ENCODE peak calls at places on chromosomes 1 and 21, in nine cellular contexts. N is neural progenitor cell, S is body of pancreas, W is thoracic aorta, K is neuronal stem cell, V is GM12878, F is GM23338, J is aorta, R is prostate gland. H is an unnamed sample. For H3K4me1, H3K36me3 and H3K27me3, the result is how much of the 10 kb centered on the place peaks cover.

GRCh38 chr1:20705356-20705755 is 12.5 kb downstream of the KIF17 start:
- DNase-seq in R (no peak), J (no peak), S (no peak), K (no peak), V (no peak), W (no peak), N (no peak), F (no peak), H (no peak)

GRCh38 chr1:23168079-23168461 is 586 bp downstream of the LUZP1 start:
- DNase-seq in V (no peak), K (no peak), S (peak), W (no peak), R (peak), J (peak), F (no peak), N (no peak), H (peak)

GRCh38 chr1:68585371-68585770 is 88.5 kb upstream of the DEPDC1 start:
- DNase-seq in N (no peak), K (no peak), W (no peak), S (no peak), V (no peak), R (no peak), J (no peak), F (no peak), H (no peak)

GRCh38 chr1:111739984-111740765 is 980 bp upstream of the INKA2 start:
- DNase-seq in N (peak), R (peak), S (peak), V (no peak), F (peak), W (no peak), K (peak), J (peak), H (peak)

GRCh38 chr21:42088148-42088547 is 17.0 kb downstream of the UMODL1 start:
- DNase-seq in F (no peak), W (no peak), K (no peak), R (no peak), N (no peak), S (no peak), V (no peak), J (no peak), H (no peak)

GRCh38 chr1:24992124-24992760 is 62.2 kb upstream of the RUNX3 start:
- DNase-seq in V (no peak), R (no peak), W (no peak), N (no peak), S (no peak), K (no peak), J (no peak), F (no peak), H (no peak)

GRCh38 chr1:167345386-167345733 is 124.7 kb downstream of the POU2F1 start:
- DNase-seq in J (no peak), F (no peak), V (no peak), K (no peak), R (no peak), S (no peak), N (no peak), W (no peak), H (no peak)

GRCh38 chr1:27542463-27543273 is 52.7 kb upstream of the WASF2 start:
- DNase-seq in R (peak), F (no peak), V (no peak), K (no peak), J (no peak), S (peak), N (no peak), W (no peak), H (peak)

GRCh38 chr1:25433389-25434186 is 2.9 kb downstream of the MACO1 start:
- DNase-seq in W (no peak), R (no peak), S (no peak), K (no peak), F (no peak), N (no peak), J (no peak), V (no peak), H (no peak)

GRCh38 chr1:97943354-97943753 is 22.5 kb upstream of the DPYD start:
- DNase-seq in J (no peak), K (no peak), N (no peak), F (no peak), V (no peak), W (no peak), S (no peak), R (no peak), H (no peak)

GRCh38 chr1:78104322-78104721 is 58.6 kb downstream of the GIPC2 start:
- DNase-seq in R (no peak), F (no peak), V (no peak), N (no peak), K (no peak), S (no peak), J (no peak), W (no peak), H (no peak)

GRCh38 chr1:18681423-18681835 is 50.8 kb downstream of the PAX7 start:
- DNase-seq in S (no peak), K (no peak), V (no peak), W (no peak), R (peak), J (no peak), N (peak), F (peak), H (no peak)

GRCh38 chr1:150804671-150805070 is 3.4 kb downstream of the CTSK start:
- DNase-seq in R (no peak), F (no peak), N (no peak), K (no peak), J (no peak), W (no peak), V (no peak), S (no peak), H (no peak)

GRCh38 chr1:11617741-11618140 is 36.5 kb downstream of the FBXO2 start:
- DNase-seq in W (no peak), S (no peak), R (no peak), J (no peak), N (no peak), F (no peak), V (no peak), K (no peak), H (no peak)

GRCh38 chr1:178768423-178768822 is 43.4 kb downstream of the RALGPS2 start:
- DNase-seq in J (no peak), V (no peak), K (peak), S (no peak), F (peak), R (no peak), W (no peak), N (peak), H (no peak)

GRCh38 chr1:216221260-216221700 is 202.0 kb downstream of the USH2A start:
- DNase-seq in R (peak), S (peak), J (no peak), V (peak), K (peak), F (peak), N (peak), W (no peak), H (no peak)

GRCh38 chr1:232033285-232033684 is 406.7 kb downstream of the DISC1 start:
- DNase-seq in R (no peak), V (no peak), N (peak), S (no peak), J (no peak), K (no peak), W (no peak), F (no peak), H (no peak)

GRCh38 chr1:224683981-224684380 is 67.9 kb downstream of the CNIH3 start:
- DNase-seq in K (no peak), W (no peak), R (no peak), F (no peak), V (no peak), N (no peak), J (no peak), S (no peak), H (no peak)

GRCh38 chr1:90220941-90221693 is 226.2 kb downstream of the ZNF326 start:
- DNase-seq in F (no peak), K (no peak), N (no peak), S (no peak), W (no peak), V (no peak), J (no peak), R (no peak), H (no peak)

GRCh38 chr21:16078382-16078781 is 348.6 kb downstream of the USP25 start:
- DNase-seq in K (no peak), W (no peak), S (no peak), J (no peak), R (no peak), V (no peak), N (no peak), F (no peak), H (no peak)

GRCh38 chr1:210299501-210299900 is 29.2 kb upstream of the HHAT start:
- DNase-seq in V (no peak), S (no peak), W (no peak), J (no peak), K (no peak), R (peak), F (no peak), N (no peak), H (no peak)

GRCh38 chr21:14487490-14488432 is 58.4 kb downstream of the SAMSN1 start:
- DNase-seq in F (no peak), V (no peak), W (no peak), J (no peak), K (no peak), N (no peak), R (no peak), S (no peak), H (no peak)

GRCh38 chr1:226547754-226548191 is 791 bp upstream of the STUM start:
- DNase-seq in V (peak), K (peak), N (peak), R (peak), F (peak), J (peak), W (peak), S (peak), H (no peak)

GRCh38 chr1:211420845-211421454 is 71.0 kb downstream of the RD3 start:
- DNase-seq in R (no peak), J (no peak), V (no peak), N (no peak), W (no peak), F (no peak), K (no peak), S (no peak), H (no peak)

GRCh38 chr1:3745590-3746381 is 6.5 kb upstream of the CCDC27 start:
- DNase-seq in N (no peak), J (no peak), R (no peak), V (no peak), K (no peak), F (no peak), W (no peak), S (no peak), H (peak)

GRCh38 chr1:222288056-222288455 is 259.8 kb downstream of the HHIPL2 start:
- DNase-seq in J (peak), F (no peak), S (no peak), W (no peak), R (no peak), N (no peak), K (no peak), V (no peak), H (no peak)

GRCh38 chr1:19053486-19053885 is 97.0 kb upstream of the IFFO2 start:
- DNase-seq in R (no peak), K (no peak), V (no peak), W (no peak), N (no peak), J (no peak), F (no peak), S (no peak), H (no peak)

GRCh38 chr1:31705080-31705866 is 1.5 kb upstream of the COL16A1 start:
- DNase-seq in K (no peak), F (peak), N (peak), J (peak), S (peak), W (peak), R (peak), V (no peak), H (peak)

GRCh38 chr1:22969224-22969829 is 3.3 kb downstream of the LACTBL1 start:
- DNase-seq in W (no peak), K (no peak), V (no peak), F (no peak), S (peak), N (no peak), J (no peak), R (peak), H (no peak)

GRCh38 chr1:84090447-84091244 is 53.4 kb upstream of the PRKACB start:
- DNase-seq in S (no peak), W (no peak), N (no peak), F (no peak), K (no peak), V (no peak), R (no peak), J (no peak), H (no peak)

GRCh38 chr1:58251415-58252073 is 295.0 kb downstream of the OMA1 start:
- DNase-seq in V (no peak), R (no peak), W (no peak), F (peak), K (peak), J (no peak), N (peak), S (no peak), H (no peak)

GRCh38 chr1:57422271-57423134 is 1.4 kb downstream of the DAB1 start:
- DNase-seq in N (peak), V (no peak), R (no peak), W (no peak), J (no peak), F (peak), K (peak), S (no peak), H (peak)

GRCh38 chr1:58848818-58849411 is 65.1 kb upstream of the JUN start:
- DNase-seq in S (no peak), F (peak), J (peak), R (no peak), V (no peak), N (peak), K (no peak), W (peak), H (peak)

GRCh38 chr1:173888749-173889148 is 20.6 kb downstream of the ZBTB37 start:
- DNase-seq in J (no peak), F (peak), V (no peak), S (no peak), K (no peak), R (no peak), N (no peak), W (no peak), H (no peak)

GRCh38 chr1:125086611-125087010 is 3901.8 kb downstream of the SRGAP2C start:
- DNase-seq in F (no peak), K (no peak), J (no peak), W (no peak), R (no peak), S (no peak), V (no peak), N (no peak), H (no peak)

GRCh38 chr1:218488986-218489385 is 143.8 kb downstream of the TGFB2 start:
- DNase-seq in V (no peak), J (no peak), R (no peak), K (no peak), W (no peak), F (no peak), N (peak), S (no peak), H (no peak)
- H3K4me1 ChIP-seq in V (under half), J (under half), R (under half), K (under half), W (under half), F (under half), N (under half), S (under half), H (under half)

GRCh38 chr1:110535985-110536384 is 17.0 kb upstream of the KCNA10 start:
- DNase-seq in V (no peak), S (no peak), N (no peak), J (no peak), W (no peak), R (no peak), F (no peak), K (no peak), H (no peak)
- H3K36me3 ChIP-seq in V (under half), S (under half), N (under half), J (under half), W (under half), R (under half), F (under half), K (under half), H (under half)

GRCh38 chr1:1169429-1170214 is 4.1 kb upstream of the TTLL10 start:
- DNase-seq in W (no peak), J (peak), F (no peak), K (no peak), N (no peak), R (no peak), S (peak), V (no peak), H (peak)
- H3K27me3 ChIP-seq in W (under half), J (under half), F (under half), K (under half), N (under half), R (under half), S (under half), V (under half), H (under half)

GRCh38 chr1:54267815-54268551 is 68.0 kb downstream of the MRPL37 start:
- DNase-seq in W (no peak), N (no peak), K (no peak), J (no peak), S (no peak), F (no peak), R (no peak), V (no peak), H (no peak)
- H3K4me1 ChIP-seq in W (under half), N (under half), K (under half), J (under half), S (under half), F (under half), R (under half), V (under half), H (under half)

GRCh38 chr21:46399129-46399528 is 59.6 kb upstream of the DIP2A start:
- DNase-seq in W (no peak), F (no peak), N (no peak), V (no peak), K (no peak), S (no peak), R (no peak), J (no peak), H (peak)

GRCh38 chr21:46404306-46404705 is 54.4 kb upstream of the DIP2A start:
- DNase-seq in R (no peak), K (no peak), W (no peak), S (no peak), J (peak), V (no peak), N (no peak), F (no peak), H (peak)

GRCh38 chr21:46401186-46401910 is 57.3 kb upstream of the DIP2A start:
- DNase-seq in F (no peak), N (no peak), W (no peak), S (no peak), V (no peak), K (no peak), R (no peak), J (no peak), H (peak)

GRCh38 chr21:46399686-46400085 is 59.0 kb upstream of the DIP2A start:
- DNase-seq in J (no peak), R (no peak), V (no peak), K (no peak), N (no peak), W (no peak), S (no peak), F (no peak), H (no peak)

DNA sequence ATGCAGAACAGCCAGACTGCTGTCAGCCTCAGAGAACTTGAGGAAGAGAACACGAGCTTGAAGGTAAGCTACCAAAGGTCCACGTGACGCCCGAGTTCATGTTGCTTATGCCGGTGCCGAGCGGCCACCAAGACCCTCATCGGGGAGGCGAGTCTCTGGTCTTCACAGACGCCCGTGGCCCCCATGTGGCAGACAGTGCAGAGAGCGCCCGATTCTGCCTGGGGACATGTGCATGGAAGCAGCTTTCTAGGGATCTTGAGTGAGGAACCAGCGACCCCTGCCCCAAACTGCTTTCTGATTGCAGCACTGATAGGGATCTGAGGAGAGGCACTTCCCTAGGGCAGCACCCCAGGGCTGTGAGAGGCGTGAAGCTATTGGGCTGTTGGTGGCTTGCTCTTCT is 56.3 kb upstream of the DIP2A start:
- DNase-seq in J (no peak), N (no peak), K (no peak), R (no peak), W (no peak), V (no peak), F (peak), S (no peak), H (no peak)
- H3K36me3 ChIP-seq in J (under half), N (under half), K (half or more), R (under half), W (under half), V (under half), F (under half), S (under half), H (under half)

GRCh38 chr1:204380293-204380831 is 20.6 kb upstream of the PLEKHA6 start:
- DNase-seq in J (no peak), S (no peak), W (no peak), V (no peak), N (no peak), K (no peak), R (peak), F (no peak), H (no peak)
- H3K27me3 ChIP-seq in J (under half), S (under half), W (under half), V (under half), N (half or more), K (half or more), R (under half), F (half or more), H (under half)

GRCh38 chr1:227947425-227947677 is 381 bp downstream of the WNT9A start:
- DNase-seq in V (no peak), W (no peak), N (no peak), F (no peak), K (no peak), J (peak), S (no peak), R (no peak), H (no peak)
- H3K4me1 ChIP-seq in V (under half), W (under half), N (under half), F (under half), K (under half), J (under half), S (under half), R (under half), H (under half)

H was measured in left lung.